ENCODE peak calls at places on chromosomes 2 and 18, in nine cellular contexts. One of them, this sample, is unnamed.

GRCh38 chr2:86518498-86518897 is 44.7 kb downstream of the CHMP3 start:
- DNase-seq in B cell: peak
- DNase-seq in right lobe of liver: no peak
- DNase-seq in endodermal cell: peak
- DNase-seq in adrenal gland: no peak
- DNase-seq in CD4-positive, alpha-beta T cell: peak
- DNase-seq in WTC11: peak
- DNase-seq in chondrocyte: no peak
- DNase-seq in coronary artery: no peak
- DNase-seq in this sample: no peak

GRCh38 chr18:45417392-45417791 is 197.9 kb upstream of the SLC14A2 start:
- DNase-seq in B cell: no peak
- DNase-seq in right lobe of liver: no peak
- DNase-seq in endodermal cell: peak
- DNase-seq in adrenal gland: no peak
- DNase-seq in CD4-positive, alpha-beta T cell: no peak
- DNase-seq in WTC11: no peak
- DNase-seq in chondrocyte: no peak
- DNase-seq in coronary artery: no peak
- DNase-seq in this sample: no peak

GRCh38 chr2:168466190-168466737 is 10.2 kb downstream of the CERS6 start:
- DNase-seq in B cell: no peak
- DNase-seq in right lobe of liver: no peak
- DNase-seq in endodermal cell: no peak
- DNase-seq in adrenal gland: no peak
- DNase-seq in CD4-positive, alpha-beta T cell: no peak
- DNase-seq in WTC11: no peak
- DNase-seq in chondrocyte: no peak
- DNase-seq in coronary artery: no peak
- DNase-seq in this sample: no peak

GRCh38 chr2:55500025-55500424 is 19.5 kb upstream of the CFAP36 start:
- DNase-seq in B cell: no peak
- DNase-seq in right lobe of liver: no peak
- DNase-seq in endodermal cell: no peak
- DNase-seq in adrenal gland: no peak
- DNase-seq in CD4-positive, alpha-beta T cell: no peak
- DNase-seq in WTC11: no peak
- DNase-seq in chondrocyte: no peak
- DNase-seq in coronary artery: no peak
- DNase-seq in this sample: no peak

GRCh38 chr2:135424849-135425248 is 106.2 kb downstream of the ZRANB3 start:
- DNase-seq in B cell: no peak
- DNase-seq in right lobe of liver: no peak
- DNase-seq in endodermal cell: no peak
- DNase-seq in adrenal gland: no peak
- DNase-seq in CD4-positive, alpha-beta T cell: no peak
- DNase-seq in WTC11: no peak
- DNase-seq in chondrocyte: no peak
- DNase-seq in coronary artery: no peak
- DNase-seq in this sample: no peak

GRCh38 chr2:239498981-239499633 is 98.3 kb upstream of the HDAC4 start:
- DNase-seq in B cell: no peak
- DNase-seq in right lobe of liver: no peak
- DNase-seq in endodermal cell: no peak
- DNase-seq in adrenal gland: no peak
- DNase-seq in CD4-positive, alpha-beta T cell: no peak
- DNase-seq in WTC11: no peak
- DNase-seq in chondrocyte: peak
- DNase-seq in coronary artery: no peak
- DNase-seq in this sample: no peak

GRCh38 chr18:2758309-2758708 is 88.5 kb upstream of the EMILIN2 start:
- DNase-seq in B cell: no peak
- DNase-seq in right lobe of liver: no peak
- DNase-seq in endodermal cell: no peak
- DNase-seq in adrenal gland: no peak
- DNase-seq in CD4-positive, alpha-beta T cell: no peak
- DNase-seq in WTC11: no peak
- DNase-seq in chondrocyte: no peak
- DNase-seq in coronary artery: no peak
- DNase-seq in this sample: no peak

GRCh38 chr2:10613263-10613662 is 76.5 kb downstream of the NOL10 start:
- DNase-seq in B cell: no peak
- DNase-seq in right lobe of liver: no peak
- DNase-seq in endodermal cell: no peak
- DNase-seq in adrenal gland: no peak
- DNase-seq in CD4-positive, alpha-beta T cell: no peak
- DNase-seq in WTC11: no peak
- DNase-seq in chondrocyte: no peak
- DNase-seq in coronary artery: no peak
- DNase-seq in this sample: no peak

GRCh38 chr18:56148373-56148772 is 490.0 kb downstream of the TXNL1 start:
- DNase-seq in B cell: no peak
- DNase-seq in right lobe of liver: no peak
- DNase-seq in endodermal cell: no peak
- DNase-seq in adrenal gland: no peak
- DNase-seq in CD4-positive, alpha-beta T cell: no peak
- DNase-seq in WTC11: no peak
- DNase-seq in chondrocyte: no peak
- DNase-seq in coronary artery: no peak
- DNase-seq in this sample: no peak

GRCh38 chr2:86357392-86357963 is 20.1 kb upstream of the REEP1 start:
- DNase-seq in B cell: no peak
- DNase-seq in right lobe of liver: no peak
- DNase-seq in endodermal cell: no peak
- DNase-seq in adrenal gland: no peak
- DNase-seq in CD4-positive, alpha-beta T cell: no peak
- DNase-seq in WTC11: no peak
- DNase-seq in chondrocyte: no peak
- DNase-seq in coronary artery: no peak
- DNase-seq in this sample: no peak

GRCh38 chr2:134431837-134432437 is 178.1 kb downstream of the MGAT5 start:
- DNase-seq in B cell: no peak
- DNase-seq in right lobe of liver: no peak
- DNase-seq in endodermal cell: peak
- DNase-seq in adrenal gland: no peak
- DNase-seq in CD4-positive, alpha-beta T cell: no peak
- DNase-seq in WTC11: no peak
- DNase-seq in chondrocyte: no peak
- DNase-seq in coronary artery: no peak
- DNase-seq in this sample: no peak

GRCh38 chr2:217079165-217079564 is 219.3 kb upstream of the TNP1 start:
- DNase-seq in B cell: no peak
- DNase-seq in right lobe of liver: no peak
- DNase-seq in endodermal cell: no peak
- DNase-seq in adrenal gland: no peak
- DNase-seq in CD4-positive, alpha-beta T cell: no peak
- DNase-seq in WTC11: no peak
- DNase-seq in chondrocyte: no peak
- DNase-seq in coronary artery: no peak
- DNase-seq in this sample: no peak

GRCh38 chr18:79580481-79581171 is 99.0 kb upstream of the CTDP1 start:
- DNase-seq in B cell: no peak
- DNase-seq in right lobe of liver: peak
- DNase-seq in endodermal cell: peak
- DNase-seq in adrenal gland: no peak
- DNase-seq in CD4-positive, alpha-beta T cell: no peak
- DNase-seq in WTC11: no peak
- DNase-seq in chondrocyte: peak
- DNase-seq in coronary artery: peak
- DNase-seq in this sample: no peak

GRCh38 chr2:104077573-104077972 is 776.3 kb upstream of the POU3F3 start:
- DNase-seq in B cell: no peak
- DNase-seq in right lobe of liver: no peak
- DNase-seq in endodermal cell: no peak
- DNase-seq in adrenal gland: no peak
- DNase-seq in CD4-positive, alpha-beta T cell: no peak
- DNase-seq in WTC11: no peak
- DNase-seq in chondrocyte: no peak
- DNase-seq in coronary artery: no peak
- DNase-seq in this sample: no peak

DNA sequence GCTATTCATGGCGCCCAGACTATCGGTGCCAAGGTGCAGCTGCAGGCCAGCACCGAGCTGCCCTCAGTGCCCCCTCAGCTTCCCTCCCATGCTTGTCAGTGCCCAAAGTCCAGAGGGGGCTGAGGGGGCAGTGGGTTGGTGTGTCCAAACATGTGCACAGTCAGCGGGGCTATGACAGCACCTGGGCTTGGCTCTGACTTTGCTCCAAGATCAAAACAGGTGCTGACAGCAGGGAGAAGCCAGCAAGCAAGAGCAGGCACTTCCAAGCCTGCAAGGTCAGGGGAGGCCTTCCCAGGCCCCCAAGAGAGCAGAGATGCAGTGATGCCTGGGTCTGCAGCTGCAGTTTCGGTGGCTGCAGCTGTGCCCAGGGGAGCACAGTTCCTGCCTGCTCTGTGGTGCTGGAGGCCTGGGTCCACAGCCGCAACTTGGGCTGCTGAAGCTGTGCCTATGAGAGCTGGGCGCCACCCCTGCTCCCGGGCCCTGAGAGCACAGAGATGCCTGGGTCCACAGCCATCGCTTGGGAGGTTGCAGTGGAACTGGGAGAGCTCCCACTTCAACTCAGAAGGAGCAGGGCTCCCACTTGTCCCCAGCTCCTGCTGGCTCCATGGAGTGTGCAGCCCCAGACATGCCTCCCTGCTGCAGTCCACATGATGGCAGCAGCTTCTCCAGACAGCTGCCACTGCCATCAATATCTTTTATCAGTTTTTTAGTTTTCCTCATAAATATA is 775.3 kb upstream of the POU3F3 start:
- DNase-seq in B cell: no peak
- DNase-seq in right lobe of liver: no peak
- DNase-seq in endodermal cell: peak
- DNase-seq in adrenal gland: no peak
- DNase-seq in CD4-positive, alpha-beta T cell: no peak
- DNase-seq in WTC11: peak
- DNase-seq in chondrocyte: no peak
- DNase-seq in coronary artery: no peak
- DNase-seq in this sample: no peak
- TF ChIP-seq CTCF in B cell: no peak
- TF ChIP-seq CTCF in right lobe of liver: no peak
- TF ChIP-seq CTCF in endodermal cell: peak
- TF ChIP-seq CTCF in adrenal gland: no peak
- TF ChIP-seq CTCF in CD4-positive, alpha-beta T cell: no peak
- TF ChIP-seq CTCF in WTC11: no peak
- TF ChIP-seq CTCF in chondrocyte: peak
- TF ChIP-seq CTCF in coronary artery: no peak
- TF ChIP-seq CTCF in this sample: no peak

DNA sequence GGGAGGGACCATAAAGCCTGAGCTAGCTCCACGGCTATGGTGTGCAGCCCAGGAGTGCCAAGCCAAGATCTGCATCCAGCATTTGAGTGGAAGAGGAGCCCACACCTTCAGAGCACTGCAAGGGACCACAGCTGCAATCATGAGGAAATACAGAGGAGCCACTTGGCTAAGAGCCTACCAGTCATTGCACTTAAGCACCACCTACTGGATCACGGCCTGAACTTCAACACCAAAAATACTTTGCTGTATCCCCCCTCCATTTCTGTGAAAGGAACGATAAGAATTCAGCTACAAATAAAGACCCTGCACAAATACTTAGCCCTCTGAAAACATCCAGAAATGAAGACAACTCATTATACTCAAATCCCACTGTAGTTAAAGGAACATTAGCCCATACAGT is 545.3 kb downstream of the TSN start:
- DNase-seq in B cell: no peak
- DNase-seq in right lobe of liver: no peak
- DNase-seq in endodermal cell: no peak
- DNase-seq in adrenal gland: no peak
- DNase-seq in CD4-positive, alpha-beta T cell: no peak
- DNase-seq in WTC11: peak
- DNase-seq in chondrocyte: no peak
- DNase-seq in coronary artery: no peak
- DNase-seq in this sample: no peak
- TF ChIP-seq CTCF in B cell: no peak
- TF ChIP-seq CTCF in right lobe of liver: no peak
- TF ChIP-seq CTCF in endodermal cell: peak
- TF ChIP-seq CTCF in adrenal gland: no peak
- TF ChIP-seq CTCF in CD4-positive, alpha-beta T cell: no peak
- TF ChIP-seq CTCF in WTC11: peak
- TF ChIP-seq CTCF in chondrocyte: peak
- TF ChIP-seq CTCF in coronary artery: no peak
- TF ChIP-seq CTCF in this sample: no peak

DNA sequence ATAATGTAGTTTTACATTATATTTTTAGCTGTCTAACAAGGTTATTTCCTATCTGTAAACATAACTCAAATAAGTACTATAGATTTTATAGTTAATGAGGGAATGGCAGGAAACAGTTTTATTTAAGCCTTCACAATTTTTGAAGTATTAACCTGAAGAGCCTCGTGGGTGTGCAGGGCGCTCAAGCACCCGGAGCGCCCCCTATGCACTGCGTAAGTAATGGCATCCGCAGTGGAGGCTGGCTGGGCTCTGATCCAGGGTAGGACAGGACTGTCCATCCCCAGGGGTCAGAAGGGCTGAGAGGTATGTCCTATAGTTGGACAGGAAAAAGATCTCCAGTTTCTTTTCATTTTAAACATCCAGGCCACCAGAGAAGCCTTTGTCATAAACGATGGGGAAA is 8.2 kb upstream of the GBX2 start:
- DNase-seq in B cell: no peak
- DNase-seq in right lobe of liver: no peak
- DNase-seq in endodermal cell: peak
- DNase-seq in adrenal gland: no peak
- DNase-seq in CD4-positive, alpha-beta T cell: no peak
- DNase-seq in WTC11: peak
- DNase-seq in chondrocyte: no peak
- DNase-seq in coronary artery: peak
- DNase-seq in this sample: peak
- TF ChIP-seq CTCF in B cell: no peak
- TF ChIP-seq CTCF in right lobe of liver: peak
- TF ChIP-seq CTCF in endodermal cell: peak
- TF ChIP-seq CTCF in adrenal gland: no peak
- TF ChIP-seq CTCF in CD4-positive, alpha-beta T cell: no peak
- TF ChIP-seq CTCF in WTC11: peak
- TF ChIP-seq CTCF in chondrocyte: peak
- TF ChIP-seq CTCF in coronary artery: no peak
- TF ChIP-seq CTCF in this sample: peak

DNA sequence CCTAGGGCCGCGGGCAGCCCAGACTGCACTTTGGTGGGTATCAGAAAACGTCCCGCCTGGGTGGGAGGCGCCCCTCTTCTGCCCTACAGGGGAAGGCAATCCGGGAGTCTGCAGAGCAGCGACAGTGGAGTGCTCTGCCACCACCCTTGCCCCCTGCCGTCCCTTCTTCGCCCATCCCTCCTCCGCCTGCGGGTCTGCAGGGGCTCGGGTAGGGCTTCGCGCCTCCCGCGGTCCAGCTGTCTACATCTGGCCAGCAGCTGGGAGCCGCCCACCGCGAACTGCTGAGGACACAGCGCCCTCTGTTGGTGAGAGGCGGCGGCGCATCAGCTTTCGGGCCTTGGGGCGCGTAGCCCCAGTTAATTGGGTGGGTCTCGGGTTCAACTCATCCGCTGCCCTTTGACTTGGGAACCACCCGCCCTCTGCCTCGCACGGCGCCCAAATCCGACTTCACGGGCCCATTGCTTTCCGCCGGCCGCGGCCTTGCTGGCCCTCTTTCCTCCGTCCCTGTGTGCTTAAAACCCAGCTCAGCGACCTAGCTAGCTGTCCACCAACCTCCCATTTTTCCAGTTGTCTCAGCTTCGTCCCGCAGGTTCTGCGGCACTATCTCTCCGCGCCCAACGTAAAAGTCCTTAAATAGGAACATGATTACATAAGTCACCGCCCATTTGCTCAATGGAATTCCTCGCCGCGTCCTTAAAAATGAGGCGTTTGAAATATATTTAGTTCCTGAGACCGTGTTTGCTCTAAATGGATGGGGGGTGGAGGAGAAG is 17.6 kb downstream of the WNT10A start:
- DNase-seq in B cell: peak
- DNase-seq in right lobe of liver: peak
- DNase-seq in endodermal cell: peak
- DNase-seq in adrenal gland: peak
- DNase-seq in CD4-positive, alpha-beta T cell: peak
- DNase-seq in WTC11: peak
- DNase-seq in chondrocyte: no peak
- DNase-seq in coronary artery: no peak
- DNase-seq in this sample: peak
- TF ChIP-seq CTCF in B cell: peak
- TF ChIP-seq CTCF in right lobe of liver: peak
- TF ChIP-seq CTCF in endodermal cell: peak
- TF ChIP-seq CTCF in adrenal gland: peak
- TF ChIP-seq CTCF in CD4-positive, alpha-beta T cell: peak
- TF ChIP-seq CTCF in WTC11: peak
- TF ChIP-seq CTCF in chondrocyte: peak
- TF ChIP-seq CTCF in coronary artery: peak
- TF ChIP-seq CTCF in this sample: peak